ENCODE peak calls at places on chromosomes 2 and 18, in ten cellular contexts. L, S, M, E, X, A, H, N, R and K are unnamed samples.

GRCh38 chr2:167057461-167057860 is 169.2 kb downstream of the XIRP2 start:
- DNase-seq in L (no peak), S (no peak), M (peak; percentile 69), E (no peak), X (no peak), A (no peak), H (no peak), N (no peak), R (no peak), K (no peak)

GRCh38 chr18:13611058-13611615 is 115.2 kb downstream of the FAM210A start:
- DNase-seq in L (no peak), S (peak; percentile 65), M (peak; percentile 13), E (no peak), X (no peak), A (peak; percentile 52), H (peak; percentile 90), N (peak; percentile 75), R (no peak), K (no peak)

GRCh38 chr2:23544589-23545295 is 159.8 kb downstream of the KLHL29 start:
- DNase-seq in L (no peak), S (no peak), M (peak; percentile 28), E (no peak), X (no peak), A (no peak), H (no peak), N (no peak), R (no peak), K (no peak)

GRCh38 chr18:36867056-36867455 is 38.1 kb downstream of the KIAA1328 start:
- DNase-seq in L (no peak), S (no peak), M (no peak), E (no peak), X (no peak), A (no peak), H (peak; percentile 26), N (no peak), R (no peak), K (no peak)

GRCh38 chr18:32920796-32921787 is 148.3 kb upstream of the KLHL14 start:
- DNase-seq in L (no peak), S (no peak), M (peak; percentile 95), E (no peak), X (peak; percentile 91), A (no peak), H (no peak), N (no peak), R (peak; percentile 80), K (no peak)

GRCh38 chr2:210199186-210199765 is 26.0 kb downstream of the ACADL start:
- DNase-seq in L (peak; percentile 25), S (peak; percentile 11), M (peak; percentile 41), E (peak; percentile 22), X (peak; percentile 34), A (peak; percentile 12), H (peak; percentile 19), N (no peak), R (peak; percentile 46), K (peak; percentile 47)

GRCh38 chr2:152743004-152743403 is 24.6 kb downstream of the ARL6IP6 start:
- DNase-seq in L (peak; percentile 19), S (peak; percentile 10), M (no peak), E (no peak), X (no peak), A (no peak), H (no peak), N (no peak), R (peak; percentile 3), K (peak; percentile 53)

GRCh38 chr2:42959148-42959992 is 167.0 kb upstream of the HAAO start:
- DNase-seq in L (no peak), S (no peak), M (peak; percentile 61), E (no peak), X (no peak), A (no peak), H (no peak), N (peak; percentile 65), R (no peak), K (no peak)

GRCh38 chr18:51867767-51868166 is 472.2 kb upstream of the DCC start:
- DNase-seq in L (no peak), S (no peak), M (peak; percentile 8), E (no peak), X (no peak), A (no peak), H (no peak), N (no peak), R (peak; percentile 19), K (no peak)

GRCh38 chr2:119184512-119184911 is 26.0 kb upstream of the C1QL2 start:
- DNase-seq in L (no peak), S (no peak), M (no peak), E (no peak), X (peak; percentile 87), A (no peak), H (no peak), N (no peak), R (no peak), K (no peak)

GRCh38 chr18:75305984-75306383 is 95.4 kb downstream of the TSHZ1 start:
- DNase-seq in L (no peak), S (no peak), M (no peak), E (no peak), X (no peak), A (no peak), H (no peak), N (no peak), R (no peak), K (no peak)

GRCh38 chr18:67417864-67418523 is 98.5 kb downstream of the DSEL start:
- DNase-seq in L (no peak), S (peak; percentile 17), M (peak; percentile 57), E (no peak), X (peak; percentile 69), A (peak; percentile 25), H (peak; percentile 7), N (no peak), R (peak; percentile 51), K (peak; percentile 68)

GRCh38 chr2:74374509-74375205 is 5.5 kb downstream of the DCTN1 start:
- DNase-seq in L (no peak), S (no peak), M (peak; percentile 72), E (peak; percentile 93), X (no peak), A (no peak), H (peak; percentile 98), N (peak; percentile 76), R (no peak), K (peak; percentile 10)

GRCh38 chr2:96962567-96963203 is 23.7 kb downstream of the FAM178B start:
- DNase-seq in L (no peak), S (no peak), M (no peak), E (no peak), X (no peak), A (peak; percentile 97), H (no peak), N (no peak), R (no peak), K (peak; percentile 20)

GRCh38 chr2:119609337-119609736 is 65.1 kb downstream of the CFAP221 start:
- DNase-seq in L (no peak), S (no peak), M (no peak), E (no peak), X (no peak), A (no peak), H (no peak), N (no peak), R (no peak), K (no peak)

GRCh38 chr2:216029416-216030129 is 16.2 kb upstream of the MREG start:
- DNase-seq in L (no peak), S (no peak), M (peak; percentile 79), E (no peak), X (peak; percentile 25), A (no peak), H (no peak), N (no peak), R (no peak), K (no peak)

GRCh38 chr2:171541202-171541884 is 19.1 kb downstream of the CYBRD1 start:
- DNase-seq in L (no peak), S (no peak), M (no peak), E (no peak), X (peak; percentile 25), A (no peak), H (no peak), N (no peak), R (no peak), K (peak; percentile 32)

GRCh38 chr2:157905092-157905491 is 29.0 kb upstream of the ACVR1 start:
- DNase-seq in L (no peak), S (no peak), M (no peak), E (no peak), X (no peak), A (no peak), H (no peak), N (no peak), R (no peak), K (no peak)

GRCh38 chr2:221142341-221142740 is 429.8 kb downstream of the EPHA4 start:
- DNase-seq in L (no peak), S (no peak), M (no peak), E (no peak), X (no peak), A (no peak), H (no peak), N (no peak), R (no peak), K (no peak)

GRCh38 chr2:237574894-237575868 is 8.8 kb downstream of the PRLH start:
- DNase-seq in L (no peak), S (no peak), M (no peak), E (no peak), X (no peak), A (no peak), H (no peak), N (no peak), R (no peak), K (peak; percentile 37)

GRCh38 chr18:45828917-45829811 is 3.7 kb downstream of the SIGLEC15 start:
- DNase-seq in L (no peak), S (no peak), M (no peak), E (no peak), X (no peak), A (no peak), H (no peak), N (no peak), R (peak; percentile 60), K (peak; percentile 99)

GRCh38 chr2:45882707-45883106 is 231.2 kb downstream of the PRKCE start:
- DNase-seq in L (no peak), S (no peak), M (no peak), E (no peak), X (no peak), A (no peak), H (no peak), N (peak; percentile 69), R (no peak), K (no peak)

GRCh38 chr2:69145204-69145603 is 132.2 kb downstream of the ANTXR1 start:
- DNase-seq in L (no peak), S (no peak), M (no peak), E (no peak), X (no peak), A (no peak), H (no peak), N (no peak), R (no peak), K (no peak)

GRCh38 chr2:212770240-212770639 is 231.6 kb upstream of the ERBB4 start:
- DNase-seq in L (no peak), S (no peak), M (no peak), E (no peak), X (no peak), A (no peak), H (no peak), N (no peak), R (no peak), K (no peak)

GRCh38 chr18:46199515-46200147 is 95.4 kb downstream of the HAUS1 start:
- DNase-seq in L (peak; percentile 11), S (no peak), M (peak; percentile 86), E (no peak), X (peak; percentile 62), A (no peak), H (no peak), N (no peak), R (peak; percentile 83), K (peak; percentile 67)

GRCh38 chr18:68608861-68609465 is 105.9 kb downstream of the TMX3 start:
- DNase-seq in L (no peak), S (no peak), M (no peak), E (no peak), X (no peak), A (no peak), H (no peak), N (no peak), R (no peak), K (no peak)

GRCh38 chr2:195732569-195732968 is 75.5 kb downstream of the SLC39A10 start:
- DNase-seq in L (no peak), S (no peak), M (peak; percentile 10), E (no peak), X (no peak), A (no peak), H (no peak), N (no peak), R (no peak), K (no peak)

GRCh38 chr2:134773372-134774073 is 54.7 kb upstream of the TMEM163 start:
- DNase-seq in L (no peak), S (no peak), M (no peak), E (no peak), X (peak; percentile 41), A (no peak), H (no peak), N (no peak), R (no peak), K (peak; percentile 17)